ENCODE peak calls at places on chromosomes 13 and 19, in nine cellular contexts. One of them, this sample, is unnamed.

GRCh38 chr19:58547323-58548312 is 3.8 kb downstream of the TRIM28 start:
- DNase-seq in EL: no peak
- DNase-seq in ELR: no peak
- DNase-seq in PC-9: no peak
- DNase-seq in midbrain: no peak
- DNase-seq in activated CD4-positive, alpha-beta T cell treated with anti-CD3 and anti-CD28 coated beads, Interleukin-2, amount 50 U/mL, for 48 hours: no peak
- DNase-seq in A549: no peak
- DNase-seq in EH: no peak
- DNase-seq in RPMI7951: no peak
- DNase-seq in this sample: no peak

GRCh38 chr13:40780822-40781401 is 8.5 kb upstream of the SLC25A15 start:
- DNase-seq in EH: peak; percentile 39
- DNase-seq in activated CD4-positive, alpha-beta T cell treated with anti-CD3 and anti-CD28 coated beads, Interleukin-2, amount 50 U/mL, for 48 hours: no peak
- DNase-seq in ELR: peak; percentile 49
- DNase-seq in PC-9: no peak
- DNase-seq in midbrain: no peak
- DNase-seq in RPMI7951: peak; percentile 27
- DNase-seq in EL: peak; percentile 11
- DNase-seq in A549: no peak
- DNase-seq in this sample: no peak

GRCh38 chr13:23724196-23724970 is 154.2 kb downstream of the TNFRSF19 start:
- DNase-seq in PC-9: no peak
- DNase-seq in ELR: peak; percentile 69
- DNase-seq in A549: no peak
- DNase-seq in EH: no peak
- DNase-seq in RPMI7951: no peak
- DNase-seq in activated CD4-positive, alpha-beta T cell treated with anti-CD3 and anti-CD28 coated beads, Interleukin-2, amount 50 U/mL, for 48 hours: no peak
- DNase-seq in EL: no peak
- DNase-seq in midbrain: no peak
- DNase-seq in this sample: no peak

GRCh38 chr13:59111711-59112110 is 1052.0 kb downstream of the DIAPH3 start:
- DNase-seq in activated CD4-positive, alpha-beta T cell treated with anti-CD3 and anti-CD28 coated beads, Interleukin-2, amount 50 U/mL, for 48 hours: no peak
- DNase-seq in A549: no peak
- DNase-seq in PC-9: no peak
- DNase-seq in EH: peak; percentile 73
- DNase-seq in EL: no peak
- DNase-seq in ELR: peak; percentile 17
- DNase-seq in midbrain: no peak
- DNase-seq in RPMI7951: peak; percentile 41
- DNase-seq in this sample: no peak

GRCh38 chr13:54949735-54950134 is 1921.1 kb downstream of the OLFM4 start:
- DNase-seq in PC-9: no peak
- DNase-seq in ELR: no peak
- DNase-seq in EL: no peak
- DNase-seq in RPMI7951: peak; percentile 22
- DNase-seq in A549: no peak
- DNase-seq in midbrain: no peak
- DNase-seq in activated CD4-positive, alpha-beta T cell treated with anti-CD3 and anti-CD28 coated beads, Interleukin-2, amount 50 U/mL, for 48 hours: no peak
- DNase-seq in EH: no peak
- DNase-seq in this sample: no peak

GRCh38 chr13:21055016-21055415 is 6.4 kb downstream of the LATS2 start:
- DNase-seq in A549: no peak
- DNase-seq in PC-9: no peak
- DNase-seq in EH: peak; percentile 76
- DNase-seq in EL: peak; percentile 51
- DNase-seq in ELR: peak; percentile 51
- DNase-seq in midbrain: no peak
- DNase-seq in activated CD4-positive, alpha-beta T cell treated with anti-CD3 and anti-CD28 coated beads, Interleukin-2, amount 50 U/mL, for 48 hours: no peak
- DNase-seq in RPMI7951: no peak
- DNase-seq in this sample: no peak

GRCh38 chr19:40252395-40252794 is 25.9 kb upstream of the CCNP start:
- DNase-seq in RPMI7951: no peak
- DNase-seq in ELR: no peak
- DNase-seq in A549: no peak
- DNase-seq in activated CD4-positive, alpha-beta T cell treated with anti-CD3 and anti-CD28 coated beads, Interleukin-2, amount 50 U/mL, for 48 hours: no peak
- DNase-seq in PC-9: no peak
- DNase-seq in EH: no peak
- DNase-seq in midbrain: no peak
- DNase-seq in EL: no peak
- DNase-seq in this sample: no peak

GRCh38 chr19:16383584-16384161 is 59.0 kb downstream of the KLF2 start:
- DNase-seq in EH: no peak
- DNase-seq in EL: no peak
- DNase-seq in ELR: no peak
- DNase-seq in PC-9: no peak
- DNase-seq in RPMI7951: no peak
- DNase-seq in activated CD4-positive, alpha-beta T cell treated with anti-CD3 and anti-CD28 coated beads, Interleukin-2, amount 50 U/mL, for 48 hours: no peak
- DNase-seq in A549: no peak
- DNase-seq in midbrain: no peak
- DNase-seq in this sample: no peak

GRCh38 chr19:7751157-7751783 is 3.9 kb upstream of the CD209 start:
- DNase-seq in activated CD4-positive, alpha-beta T cell treated with anti-CD3 and anti-CD28 coated beads, Interleukin-2, amount 50 U/mL, for 48 hours: peak; percentile 32
- DNase-seq in ELR: peak; percentile 39
- DNase-seq in EL: no peak
- DNase-seq in midbrain: no peak
- DNase-seq in A549: no peak
- DNase-seq in RPMI7951: no peak
- DNase-seq in EH: no peak
- DNase-seq in PC-9: no peak
- DNase-seq in this sample: no peak

GRCh38 chr13:63433546-63434150 is 2018.0 kb upstream of the PCDH20 start:
- DNase-seq in EH: peak; percentile 71
- DNase-seq in activated CD4-positive, alpha-beta T cell treated with anti-CD3 and anti-CD28 coated beads, Interleukin-2, amount 50 U/mL, for 48 hours: no peak
- DNase-seq in EL: peak; percentile 20
- DNase-seq in midbrain: no peak
- DNase-seq in ELR: peak; percentile 60
- DNase-seq in RPMI7951: no peak
- DNase-seq in PC-9: no peak
- DNase-seq in A549: no peak
- DNase-seq in this sample: no peak

GRCh38 chr13:51638497-51638871 is 54.2 kb downstream of the WDFY2 start:
- DNase-seq in PC-9: no peak
- DNase-seq in midbrain: no peak
- DNase-seq in EL: peak; percentile 70
- DNase-seq in A549: no peak
- DNase-seq in activated CD4-positive, alpha-beta T cell treated with anti-CD3 and anti-CD28 coated beads, Interleukin-2, amount 50 U/mL, for 48 hours: no peak
- DNase-seq in RPMI7951: no peak
- DNase-seq in EH: peak; percentile 72
- DNase-seq in ELR: peak; percentile 80
- DNase-seq in this sample: no peak

GRCh38 chr13:23372264-23372905 is 61.1 kb downstream of the SACS start:
- DNase-seq in EH: peak; percentile 68
- DNase-seq in activated CD4-positive, alpha-beta T cell treated with anti-CD3 and anti-CD28 coated beads, Interleukin-2, amount 50 U/mL, for 48 hours: no peak
- DNase-seq in PC-9: no peak
- DNase-seq in ELR: peak; percentile 67
- DNase-seq in midbrain: no peak
- DNase-seq in RPMI7951: peak; percentile 44
- DNase-seq in EL: peak; percentile 61
- DNase-seq in A549: no peak
- DNase-seq in this sample: no peak